ENCODE peak calls at places on chromosomes 13 and 19, in nine cellular contexts. K is gastrocnemius medialis, Q is Peyer's patch, R is stomach, E is tibial nerve, U is uterus, Y is breast epithelium, P is endothelial cell of umbilical vein, C is ovary. X is an unnamed sample.

GRCh38 chr19:38061294-38061693 is 154.3 kb downstream of the SIPA1L3 start:
- DNase-seq in K (no peak), Q (no peak), R (no peak), E (no peak), U (no peak), Y (no peak), P (no peak), C (no peak), X (peak)

GRCh38 chr13:30739646-30740642 is 4.6 kb downstream of the ALOX5AP start:
- DNase-seq in K (no peak), Q (no peak), R (peak), E (no peak), U (no peak), Y (no peak), P (peak), C (no peak), X (peak)

GRCh38 chr13:65985632-65986031 is 1244.5 kb downstream of the PCDH9 start:
- DNase-seq in K (no peak), Q (no peak), R (no peak), E (no peak), U (no peak), Y (no peak), P (no peak), C (no peak), X (no peak)

GRCh38 chr13:29046588-29046987 is 226.4 kb downstream of the MTUS2 start:
- DNase-seq in K (no peak), Q (no peak), R (no peak), E (no peak), U (no peak), Y (no peak), P (no peak), C (no peak), X (no peak)

GRCh38 chr19:5827891-5828660 is 11.4 kb downstream of the FUT6 start:
- DNase-seq in K (peak), Q (peak), R (peak), E (peak), U (peak), Y (peak), P (peak), C (peak), X (peak)

GRCh38 chr19:18903146-18904056 is 7.4 kb upstream of the CERS1 start:
- DNase-seq in K (no peak), Q (peak), R (no peak), E (no peak), U (no peak), Y (no peak), P (no peak), C (no peak), X (no peak)

GRCh38 chr13:61253105-61253877 is 162.4 kb downstream of the PCDH20 start:
- DNase-seq in K (no peak), Q (no peak), R (no peak), E (no peak), U (no peak), Y (no peak), P (no peak), C (no peak), X (no peak)

GRCh38 chr13:29081036-29081435 is 260.9 kb downstream of the MTUS2 start:
- DNase-seq in K (no peak), Q (no peak), R (no peak), E (no peak), U (no peak), Y (no peak), P (no peak), C (no peak), X (no peak)

GRCh38 chr13:93080587-93080986 is 146.0 kb upstream of the GPC6 start:
- DNase-seq in K (no peak), Q (no peak), R (no peak), E (no peak), U (no peak), Y (no peak), P (no peak), C (no peak), X (no peak)

GRCh38 chr19:5664515-5664914 is 15.8 kb downstream of the MICOS13 start:
- DNase-seq in K (peak), Q (no peak), R (no peak), E (no peak), U (no peak), Y (no peak), P (no peak), C (no peak), X (no peak)

GRCh38 chr13:36628986-36629385 is 44.8 kb upstream of the SERTM1 start:
- DNase-seq in K (no peak), Q (no peak), R (no peak), E (no peak), U (no peak), Y (no peak), P (no peak), C (no peak), X (no peak)
- TF ChIP-seq POLR2A in K (no peak), Q (no peak), R (no peak), E (no peak), U (no peak), Y (no peak), P (no peak), C (no peak), X (no peak)

GRCh38 chr19:40283414-40284250 is 1.5 kb downstream of the AKT2 start:
- DNase-seq in K (no peak), Q (no peak), R (no peak), E (no peak), U (no peak), Y (no peak), P (peak), C (peak), X (no peak)
- TF ChIP-seq POLR2A in K (no peak), Q (no peak), R (no peak), E (no peak), U (no peak), Y (no peak), P (no peak), C (no peak), X (no peak)

GRCh38 chr19:50482271-50482855 is 5.7 kb upstream of the GARIN5A start:
- DNase-seq in K (no peak), Q (peak), R (no peak), E (no peak), U (no peak), Y (no peak), P (no peak), C (no peak), X (no peak)

GRCh38 chr19:50488795-50489194 is 12.1 kb upstream of the GARIN5A start:
- DNase-seq in K (no peak), Q (peak), R (no peak), E (no peak), U (no peak), Y (no peak), P (no peak), C (no peak), X (no peak)

GRCh38 chr19:50482886-50483285 is 6.2 kb upstream of the GARIN5A start:
- DNase-seq in K (no peak), Q (no peak), R (no peak), E (no peak), U (no peak), Y (no peak), P (no peak), C (no peak), X (no peak)

GRCh38 chr19:50486823-50487515 is 10.3 kb upstream of the GARIN5A start:
- DNase-seq in K (no peak), Q (peak), R (no peak), E (no peak), U (no peak), Y (no peak), P (peak), C (no peak), X (peak)

DNA sequence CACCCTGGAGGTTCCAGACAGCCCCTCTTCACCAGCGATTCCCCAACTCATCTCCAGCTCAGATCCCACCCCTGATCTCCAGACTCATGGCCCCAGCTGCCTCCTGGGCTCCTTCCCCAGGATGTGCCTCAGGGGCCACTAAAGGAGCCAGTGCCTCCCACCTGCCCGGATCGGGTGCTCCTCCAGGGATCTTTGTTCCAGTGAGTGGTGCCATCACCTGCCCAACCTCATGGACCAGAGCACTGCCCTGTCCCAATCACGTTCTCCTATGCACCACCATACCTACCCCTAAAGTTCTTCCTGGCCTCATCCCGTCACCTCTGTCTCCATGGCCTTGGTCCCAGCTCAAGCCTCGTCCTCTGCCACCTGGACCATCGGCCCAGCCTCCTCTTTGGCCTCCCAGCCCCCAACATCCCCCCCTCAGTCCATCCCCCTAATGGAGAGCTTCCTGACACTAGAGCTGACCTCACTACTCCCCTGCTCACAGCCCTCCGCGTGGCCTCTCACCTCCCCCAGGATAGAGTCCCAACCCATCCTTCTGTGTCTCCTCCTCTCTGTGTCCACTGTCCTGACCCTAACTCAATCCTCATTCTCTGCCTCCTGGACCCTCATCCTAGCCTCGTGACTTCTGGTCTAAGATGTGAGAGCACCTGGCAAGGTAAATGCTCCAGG is 8.8 kb upstream of the GARIN5A start:
- DNase-seq in K (no peak), Q (peak), R (no peak), E (no peak), U (no peak), Y (no peak), P (no peak), C (no peak), X (no peak)
- TF ChIP-seq POLR2A in K (no peak), Q (no peak), R (no peak), E (no peak), U (no peak), Y (no peak), P (no peak), C (no peak), X (no peak)

DNA sequence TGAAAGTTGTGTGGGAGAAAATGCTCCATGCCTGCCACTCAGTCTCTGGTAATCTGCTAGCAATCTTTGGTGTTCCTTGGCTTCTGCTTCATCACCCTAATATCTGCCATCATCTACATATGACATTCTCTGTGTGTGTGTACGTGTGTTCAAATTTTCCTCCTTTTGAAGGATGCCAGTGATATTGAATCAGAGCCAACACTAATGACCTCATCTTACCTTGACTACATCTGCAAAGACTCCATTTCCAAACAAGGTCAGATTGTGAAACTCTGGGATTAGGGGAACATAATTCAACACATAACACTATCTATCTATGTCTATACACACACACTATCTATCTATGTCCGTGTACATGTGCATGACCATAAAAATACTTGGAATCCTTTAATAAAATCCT is 81.4 kb upstream of the IRS2 start:
- DNase-seq in K (no peak), Q (no peak), R (no peak), E (no peak), U (no peak), Y (no peak), P (no peak), C (no peak), X (no peak)
- TF ChIP-seq POLR2A in K (no peak), Q (no peak), R (no peak), E (no peak), U (no peak), Y (no peak), P (no peak), C (no peak), X (no peak)

GRCh38 chr13:42369071-42369795 is 97.3 kb downstream of the AKAP11 start:
- DNase-seq in K (no peak), Q (no peak), R (no peak), E (no peak), U (no peak), Y (no peak), P (no peak), C (no peak), X (no peak)
- TF ChIP-seq POLR2A in K (no peak), Q (no peak), R (no peak), E (no peak), U (no peak), Y (no peak), P (no peak), C (no peak), X (no peak)

DNA sequence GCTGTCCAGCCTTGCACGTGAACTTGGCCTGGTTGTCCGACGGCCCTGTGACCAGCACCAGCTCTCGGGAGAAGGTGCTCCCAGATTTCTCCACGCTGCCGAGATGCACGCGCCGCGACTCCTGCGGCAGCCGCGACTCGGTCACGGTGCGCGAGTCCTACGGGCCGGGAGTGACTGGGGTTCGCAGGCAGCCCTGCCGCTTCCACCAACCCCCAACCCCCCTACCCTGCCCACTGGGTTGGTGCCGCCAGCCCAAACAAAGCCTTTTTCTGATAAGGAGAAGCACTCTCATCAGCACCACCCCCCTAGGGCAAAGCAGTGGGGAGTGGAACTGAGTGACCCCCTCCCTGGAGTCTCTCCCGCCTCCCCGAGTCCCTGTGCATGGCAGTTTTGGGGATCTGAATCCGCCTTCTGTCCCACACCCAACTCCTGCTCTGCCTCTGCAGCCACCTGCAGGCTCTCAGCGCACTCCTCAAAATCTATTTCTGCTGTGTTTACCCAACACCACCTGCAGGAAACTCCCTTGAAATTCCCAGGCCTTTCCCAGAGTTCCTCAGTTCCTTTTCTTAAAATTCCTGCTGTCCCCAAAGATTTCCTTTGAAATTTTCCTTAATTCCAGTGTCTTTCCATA is 6.2 kb downstream of the NPHS1 start:
- DNase-seq in K (no peak), Q (no peak), R (no peak), E (no peak), U (no peak), Y (no peak), P (no peak), C (no peak), X (no peak)
- TF ChIP-seq POLR2A in K (no peak), Q (no peak), R (no peak), E (no peak), U (no peak), Y (no peak), P (no peak), C (no peak), X (no peak)

GRCh38 chr13:114196629-114197028 is 17.6 kb downstream of the CFAP97D2 start:
- DNase-seq in K (no peak), Q (no peak), R (no peak), E (no peak), U (no peak), Y (no peak), P (no peak), C (no peak), X (no peak)
- TF ChIP-seq POLR2A in K (no peak), Q (no peak), R (no peak), E (no peak), U (no peak), Y (no peak), P (no peak), C (no peak), X (no peak)

DNA sequence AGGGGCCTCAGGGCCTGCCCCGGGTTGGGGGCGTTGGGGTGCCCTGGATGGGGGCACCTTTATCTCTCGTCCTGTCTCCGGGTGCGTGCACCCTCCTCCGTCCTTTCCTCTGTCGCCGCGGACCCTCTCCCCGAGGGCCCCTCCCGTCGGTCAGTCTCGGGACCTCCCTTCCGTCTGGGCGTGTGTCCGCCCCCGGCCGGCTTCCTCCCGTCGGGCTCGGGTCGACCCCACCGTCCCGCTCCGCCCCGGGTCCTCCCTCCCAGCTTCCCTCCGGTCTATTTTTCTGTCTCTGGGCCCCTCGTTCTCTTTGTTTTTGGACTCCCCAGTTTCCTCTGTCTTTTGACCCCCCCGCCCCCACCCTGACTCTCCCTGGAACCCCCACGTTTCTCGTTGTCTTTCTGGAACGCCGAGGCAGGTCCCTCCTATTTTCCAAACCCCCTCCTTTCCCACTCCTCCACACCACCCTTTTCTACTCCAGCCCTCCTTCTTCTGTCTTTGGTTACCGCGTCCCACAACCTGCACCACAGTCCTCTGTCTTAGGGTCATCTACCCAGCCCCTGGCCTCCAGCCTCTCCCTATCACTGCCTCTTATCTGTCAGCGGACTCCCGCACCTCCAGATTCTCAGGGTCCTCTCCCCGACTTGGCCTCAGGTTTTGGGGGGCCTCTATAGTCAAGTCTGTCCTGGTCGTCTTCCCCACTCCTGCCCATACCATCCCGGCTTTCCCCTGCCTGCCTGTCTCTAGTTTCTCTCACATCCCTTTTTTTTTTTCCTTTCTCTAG is 757 bp downstream of the EGLN2 start:
- DNase-seq in K (no peak), Q (peak), R (peak), E (no peak), U (peak), Y (no peak), P (peak), C (peak), X (peak)
- TF ChIP-seq POLR2A in K (no peak), Q (no peak), R (no peak), E (no peak), U (peak), Y (no peak), P (peak), C (no peak), X (no peak)

GRCh38 chr19:1266116-1266817 is 2.9 kb upstream of the CIRBP start:
- DNase-seq in K (no peak), Q (peak), R (peak), E (no peak), U (peak), Y (no peak), P (peak), C (peak), X (peak)
- TF ChIP-seq POLR2A in K (no peak), Q (peak), R (no peak), E (no peak), U (no peak), Y (no peak), P (no peak), C (no peak), X (peak)

X was measured in H54.